ENCODE peak calls at places on chromosome 20, in six cellular contexts. One of them, this sample, is unnamed.

GRCh38 chr20:42218566-42218965 is 600.4 kb upstream of the CHD6 start:
- DNase-seq in activated T-cell treated with anti-CD3 and anti-CD28 coated beads, Interleukin-2, amount 50 U/mL, for 1 hour: no peak
- DNase-seq in nucleus accumbens: no peak
- DNase-seq in C1 segment of cervical spinal cord: no peak
- DNase-seq in hypothalamus: no peak
- DNase-seq in RPMI7951: no peak
- DNase-seq in this sample: no peak

GRCh38 chr20:13022401-13023170 is 13.8 kb downstream of the SPTLC3 start:
- DNase-seq in activated T-cell treated with anti-CD3 and anti-CD28 coated beads, Interleukin-2, amount 50 U/mL, for 1 hour: no peak
- DNase-seq in hypothalamus: no peak
- DNase-seq in RPMI7951: peak; percentile 92
- DNase-seq in nucleus accumbens: peak; percentile 21
- DNase-seq in C1 segment of cervical spinal cord: no peak
- DNase-seq in this sample: no peak

GRCh38 chr20:2084703-2085102 is 16.9 kb upstream of the STK35 start:
- DNase-seq in C1 segment of cervical spinal cord: no peak
- DNase-seq in RPMI7951: no peak
- DNase-seq in hypothalamus: no peak
- DNase-seq in activated T-cell treated with anti-CD3 and anti-CD28 coated beads, Interleukin-2, amount 50 U/mL, for 1 hour: no peak
- DNase-seq in nucleus accumbens: no peak
- DNase-seq in this sample: no peak

GRCh38 chr20:35111141-35111888 is 18.7 kb upstream of the TRPC4AP start:
- DNase-seq in hypothalamus: no peak
- DNase-seq in nucleus accumbens: no peak
- DNase-seq in RPMI7951: peak; percentile 74
- DNase-seq in C1 segment of cervical spinal cord: no peak
- DNase-seq in activated T-cell treated with anti-CD3 and anti-CD28 coated beads, Interleukin-2, amount 50 U/mL, for 1 hour: no peak
- DNase-seq in this sample: no peak

GRCh38 chr20:3887870-3888614 is 1.1 kb upstream of the PANK2 start:
- DNase-seq in activated T-cell treated with anti-CD3 and anti-CD28 coated beads, Interleukin-2, amount 50 U/mL, for 1 hour: no peak
- DNase-seq in nucleus accumbens: no peak
- DNase-seq in C1 segment of cervical spinal cord: no peak
- DNase-seq in RPMI7951: peak; percentile 67
- DNase-seq in hypothalamus: no peak
- DNase-seq in this sample: no peak

GRCh38 chr20:3739054-3739925 is 6.8 kb downstream of the HSPA12B start:
- DNase-seq in hypothalamus: no peak
- DNase-seq in C1 segment of cervical spinal cord: no peak
- DNase-seq in activated T-cell treated with anti-CD3 and anti-CD28 coated beads, Interleukin-2, amount 50 U/mL, for 1 hour: no peak
- DNase-seq in nucleus accumbens: no peak
- DNase-seq in RPMI7951: no peak
- DNase-seq in this sample: no peak

GRCh38 chr20:2238601-2239000 is 57.2 kb upstream of the TGM3 start:
- DNase-seq in activated T-cell treated with anti-CD3 and anti-CD28 coated beads, Interleukin-2, amount 50 U/mL, for 1 hour: no peak
- DNase-seq in C1 segment of cervical spinal cord: no peak
- DNase-seq in nucleus accumbens: no peak
- DNase-seq in hypothalamus: no peak
- DNase-seq in RPMI7951: no peak
- DNase-seq in this sample: no peak

GRCh38 chr20:37356961-37357371 is 11.0 kb downstream of the SRC start:
- DNase-seq in C1 segment of cervical spinal cord: no peak
- DNase-seq in activated T-cell treated with anti-CD3 and anti-CD28 coated beads, Interleukin-2, amount 50 U/mL, for 1 hour: no peak
- DNase-seq in nucleus accumbens: no peak
- DNase-seq in RPMI7951: no peak
- DNase-seq in hypothalamus: no peak
- DNase-seq in this sample: no peak

GRCh38 chr20:57579898-57580447 is 19.1 kb downstream of the PCK1 start:
- DNase-seq in C1 segment of cervical spinal cord: no peak
- DNase-seq in nucleus accumbens: no peak
- DNase-seq in hypothalamus: no peak
- DNase-seq in RPMI7951: no peak
- DNase-seq in activated T-cell treated with anti-CD3 and anti-CD28 coated beads, Interleukin-2, amount 50 U/mL, for 1 hour: no peak
- DNase-seq in this sample: no peak

GRCh38 chr20:25276533-25277050 is 28.7 kb downstream of the PYGB start:
- DNase-seq in C1 segment of cervical spinal cord: no peak
- DNase-seq in nucleus accumbens: no peak
- DNase-seq in hypothalamus: no peak
- DNase-seq in activated T-cell treated with anti-CD3 and anti-CD28 coated beads, Interleukin-2, amount 50 U/mL, for 1 hour: peak; percentile 12
- DNase-seq in RPMI7951: no peak
- DNase-seq in this sample: no peak

GRCh38 chr20:44848254-44849015 is 37.1 kb upstream of the YWHAB start:
- DNase-seq in activated T-cell treated with anti-CD3 and anti-CD28 coated beads, Interleukin-2, amount 50 U/mL, for 1 hour: no peak
- DNase-seq in hypothalamus: no peak
- DNase-seq in RPMI7951: no peak
- DNase-seq in nucleus accumbens: no peak
- DNase-seq in C1 segment of cervical spinal cord: no peak
- DNase-seq in this sample: no peak

GRCh38 chr20:60974022-60974421 is 278.0 kb upstream of the CDH4 start:
- DNase-seq in activated T-cell treated with anti-CD3 and anti-CD28 coated beads, Interleukin-2, amount 50 U/mL, for 1 hour: no peak
- DNase-seq in C1 segment of cervical spinal cord: no peak
- DNase-seq in RPMI7951: no peak
- DNase-seq in hypothalamus: no peak
- DNase-seq in nucleus accumbens: no peak
- DNase-seq in this sample: no peak

GRCh38 chr20:1474817-1475603 is 8.4 kb upstream of the NSFL1C start:
- DNase-seq in nucleus accumbens: no peak
- DNase-seq in activated T-cell treated with anti-CD3 and anti-CD28 coated beads, Interleukin-2, amount 50 U/mL, for 1 hour: no peak
- DNase-seq in RPMI7951: peak; percentile 54
- DNase-seq in hypothalamus: no peak
- DNase-seq in C1 segment of cervical spinal cord: no peak
- DNase-seq in this sample: no peak

GRCh38 chr20:60144428-60144827 is 186.2 kb downstream of the CDH26 start:
- DNase-seq in hypothalamus: no peak
- DNase-seq in nucleus accumbens: no peak
- DNase-seq in activated T-cell treated with anti-CD3 and anti-CD28 coated beads, Interleukin-2, amount 50 U/mL, for 1 hour: no peak
- DNase-seq in C1 segment of cervical spinal cord: no peak
- DNase-seq in RPMI7951: no peak
- DNase-seq in this sample: no peak

GRCh38 chr20:24379116-24379927 is 90.1 kb upstream of the SYNDIG1 start:
- DNase-seq in C1 segment of cervical spinal cord: no peak
- DNase-seq in nucleus accumbens: no peak
- DNase-seq in activated T-cell treated with anti-CD3 and anti-CD28 coated beads, Interleukin-2, amount 50 U/mL, for 1 hour: no peak
- DNase-seq in RPMI7951: peak; percentile 93
- DNase-seq in hypothalamus: peak; percentile 26
- DNase-seq in this sample: no peak

GRCh38 chr20:50153500-50154377 is at the start of gene PEDS1:
- DNase-seq in nucleus accumbens: peak; percentile 72
- DNase-seq in hypothalamus: peak; percentile 91
- DNase-seq in C1 segment of cervical spinal cord: peak; percentile 73
- DNase-seq in activated T-cell treated with anti-CD3 and anti-CD28 coated beads, Interleukin-2, amount 50 U/mL, for 1 hour: peak; percentile 82
- DNase-seq in RPMI7951: peak; percentile 95
- DNase-seq in this sample: peak; percentile 89

GRCh38 chr20:57710841-57711240 is 1.0 kb upstream of the PMEPA1 start:
- DNase-seq in activated T-cell treated with anti-CD3 and anti-CD28 coated beads, Interleukin-2, amount 50 U/mL, for 1 hour: no peak
- DNase-seq in C1 segment of cervical spinal cord: no peak
- DNase-seq in RPMI7951: no peak
- DNase-seq in hypothalamus: no peak
- DNase-seq in nucleus accumbens: no peak
- DNase-seq in this sample: no peak

GRCh38 chr20:41526327-41526726 is 91.8 kb downstream of the CHD6 start:
- DNase-seq in activated T-cell treated with anti-CD3 and anti-CD28 coated beads, Interleukin-2, amount 50 U/mL, for 1 hour: no peak
- DNase-seq in hypothalamus: no peak
- DNase-seq in RPMI7951: no peak
- DNase-seq in C1 segment of cervical spinal cord: no peak
- DNase-seq in nucleus accumbens: no peak
- DNase-seq in this sample: no peak